ENCODE peak calls at places on chromosomes 3 and 15, in eight cellular contexts. F, J, Z, N, E, C, A and D are unnamed samples. For H3K4me1, the result is how much of the 10 kb centered on the place peaks cover.

GRCh38 chr3:189824629-189825312 is 193.6 kb downstream of the TP63 start:
- DNase-seq in Z (no peak), J (no peak), A (no peak), N (no peak), E (no peak), F (no peak), C (no peak), D (no peak)

GRCh38 chr3:183618542-183618941 is 16.9 kb upstream of the KLHL24 start:
- DNase-seq in E (no peak), F (no peak), J (no peak), C (no peak), Z (no peak), A (no peak), N (no peak), D (no peak)

GRCh38 chr15:40999190-40999589 is 45.9 kb downstream of the CHAC1 start:
- DNase-seq in C (no peak), E (no peak), N (no peak), F (no peak), J (no peak), A (no peak), Z (no peak), D (no peak)

GRCh38 chr3:169146112-169146665 is 517.3 kb downstream of the MECOM start:
- DNase-seq in F (no peak), A (peak), J (no peak), Z (peak), E (peak), C (no peak), N (no peak), D (peak)

GRCh38 chr15:38325290-38325990 is 72.8 kb downstream of the SPRED1 start:
- DNase-seq in N (no peak), F (no peak), C (no peak), J (no peak), Z (no peak), A (no peak), E (no peak), D (no peak)

GRCh38 chr3:146626384-146627122 is 21.4 kb upstream of the PLSCR5 start:
- DNase-seq in Z (no peak), N (no peak), F (no peak), C (no peak), E (no peak), J (no peak), A (no peak), D (no peak)

GRCh38 chr3:151305081-151305777 is 11.4 kb downstream of the GPR87 start:
- DNase-seq in F (no peak), C (no peak), A (peak), E (peak), Z (no peak), N (no peak), J (peak), D (peak)

GRCh38 chr15:66270932-66271331 is 17.4 kb upstream of the MEGF11 start:
- DNase-seq in A (no peak), F (no peak), J (no peak), Z (no peak), E (no peak), N (no peak), C (no peak), D (no peak)

GRCh38 chr15:29934251-29934650 is 112.0 kb upstream of the TJP1 start:
- DNase-seq in Z (no peak), N (no peak), J (no peak), E (no peak), C (no peak), A (no peak), F (no peak), D (no peak)

GRCh38 chr3:185934726-185935464 is 2.9 kb downstream of the TRA2B start:
- DNase-seq in A (no peak), N (no peak), J (no peak), C (no peak), Z (no peak), E (no peak), F (no peak), D (no peak)

GRCh38 chr3:121295453-121295852 is 250.3 kb downstream of the POLQ start:
- DNase-seq in C (no peak), N (no peak), Z (no peak), F (no peak), A (no peak), J (no peak), E (no peak), D (no peak)

GRCh38 chr3:152391671-152392070 is 122.9 kb downstream of the MBNL1 start:
- DNase-seq in J (no peak), F (no peak), E (no peak), Z (no peak), A (no peak), N (no peak), C (no peak), D (no peak)

GRCh38 chr3:172606021-172606420 is 82.8 kb upstream of the TNFSF10 start:
- DNase-seq in E (no peak), J (no peak), A (no peak), Z (no peak), C (no peak), F (no peak), N (no peak), D (no peak)

GRCh38 chr15:66072616-66073361 is 180.8 kb downstream of the MEGF11 start:
- DNase-seq in J (no peak), N (no peak), A (no peak), F (no peak), C (no peak), E (no peak), Z (no peak), D (no peak)

GRCh38 chr3:58037141-58037910 is 29.1 kb downstream of the FLNB start:
- DNase-seq in E (no peak), F (no peak), N (no peak), A (no peak), Z (no peak), J (no peak), C (no peak), D (no peak)
- H3K4me1 ChIP-seq in E (half or more), F (under half), N (half or more), A (under half), Z (under half), J (under half), C (under half), D (under half)

GRCh38 chr15:57375827-57376694 is at the start of gene CGNL1:
- DNase-seq in Z (peak), E (peak), N (no peak), J (peak), C (no peak), F (no peak), A (peak), D (peak)

GRCh38 chr15:57380854-57381253 is 4.5 kb downstream of the CGNL1 start:
- DNase-seq in C (no peak), Z (no peak), N (no peak), J (no peak), E (no peak), A (no peak), F (no peak), D (no peak)

GRCh38 chr15:57376695-57377477 is 581 bp downstream of the CGNL1 start:
- DNase-seq in Z (peak), E (peak), J (peak), N (no peak), A (peak), F (no peak), C (no peak), D (peak)

GRCh38 chr15:57379487-57379886 is 3.2 kb downstream of the CGNL1 start:
- DNase-seq in F (no peak), Z (no peak), E (no peak), N (no peak), J (no peak), A (no peak), C (no peak), D (no peak)

DNA sequence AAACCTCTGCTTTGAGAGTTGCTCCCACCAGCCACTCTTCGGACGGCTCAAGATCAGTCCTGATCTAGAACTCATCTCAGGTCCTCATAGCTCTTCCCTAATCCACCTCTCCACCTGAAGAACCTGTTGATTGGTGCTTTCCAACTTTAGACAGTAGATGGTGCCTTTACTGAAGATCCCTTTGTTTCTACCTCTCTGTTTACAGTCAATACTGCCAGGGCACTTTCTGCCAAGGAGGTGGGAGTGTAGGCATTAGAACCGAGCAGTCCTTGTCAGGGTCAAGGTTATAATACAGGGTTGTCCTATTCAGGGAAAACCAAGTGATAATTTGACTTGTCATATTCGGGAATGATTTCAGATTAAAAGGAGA is 1.2 kb downstream of the CGNL1 start:
- DNase-seq in N (no peak), E (no peak), Z (no peak), J (no peak), C (no peak), F (no peak), A (no peak), D (no peak)
- H3K4me3 ChIP-seq in N (peak), E (no peak), Z (no peak), J (peak), C (no peak), F (no peak), A (peak), D (peak)

DNA sequence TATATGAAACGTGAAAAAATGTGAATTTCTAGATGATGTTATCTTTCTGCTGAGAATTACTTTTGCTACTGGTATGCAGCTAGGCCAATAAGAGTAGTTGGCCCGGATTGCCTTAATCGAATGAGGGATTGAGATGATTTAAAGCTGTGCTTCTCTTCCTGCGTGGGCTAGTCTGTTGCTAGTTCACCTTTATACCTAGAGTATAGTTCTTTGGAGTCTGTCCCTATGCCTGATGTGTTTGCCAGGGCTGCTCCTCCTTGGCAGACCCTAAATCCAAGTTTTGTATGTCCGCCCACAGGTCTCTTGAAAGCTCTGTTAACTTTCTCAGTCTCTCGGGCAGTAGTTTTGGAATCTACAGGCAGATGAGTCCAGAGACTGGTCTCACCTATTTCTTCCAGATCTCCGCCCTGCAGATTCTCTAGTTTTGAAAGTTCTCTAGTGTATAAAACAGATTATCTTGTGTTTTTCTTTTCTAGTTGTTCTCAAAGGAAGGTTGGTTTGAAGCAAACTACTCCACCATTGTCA is 64.9 kb downstream of the MEF2A start:
- DNase-seq in J (no peak), E (no peak), C (no peak), N (no peak), A (no peak), F (no peak), Z (no peak), D (no peak)
- H3K4me1 ChIP-seq in J (under half), E (under half), C (under half), N (under half), A (under half), F (under half), Z (under half), D (half or more)

DNA sequence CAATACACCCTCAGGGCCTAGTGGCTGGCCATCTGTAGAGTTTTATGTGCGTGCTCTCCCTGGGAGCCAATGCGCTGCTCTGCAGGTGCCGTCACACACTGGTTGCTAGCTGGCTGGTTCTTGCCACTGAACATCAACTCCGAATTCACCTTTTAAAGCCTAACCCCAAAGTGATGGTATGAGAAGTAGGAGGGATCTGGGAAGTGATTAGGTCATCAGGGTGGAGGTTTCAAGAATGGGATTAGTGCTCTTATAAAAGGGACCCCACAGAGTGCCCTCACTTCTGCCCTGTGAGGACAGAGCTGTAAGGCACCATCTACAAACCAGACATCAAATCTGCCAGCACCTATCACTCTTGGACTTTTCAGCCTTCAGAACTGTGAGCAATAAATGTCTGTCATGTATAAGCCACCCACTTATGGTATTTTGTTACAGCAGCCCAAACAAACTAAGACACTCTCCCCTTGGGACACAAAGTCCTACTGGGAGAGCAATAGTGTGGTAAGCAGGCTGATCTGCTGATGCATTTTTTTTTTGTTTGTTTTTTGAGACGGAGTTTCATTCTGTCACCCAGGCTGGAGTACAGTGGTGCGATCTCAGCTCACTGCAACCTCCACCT is 20.3 kb downstream of the RGMA start:
- DNase-seq in Z (no peak), E (no peak), A (peak), J (no peak), N (no peak), C (no peak), F (no peak), D (no peak)
- H3K4me3 ChIP-seq in Z (peak), E (no peak), A (peak), J (no peak), N (no peak), C (peak), F (no peak), D (peak)

GRCh38 chr15:101242160-101242998 is 9.5 kb downstream of the CHSY1 start:
- DNase-seq in C (no peak), F (peak), Z (no peak), A (no peak), N (no peak), J (no peak), E (no peak), D (no peak)
- H3K4me1 ChIP-seq in C (under half), F (half or more), Z (under half), A (under half), N (half or more), J (under half), E (under half), D (half or more)

DNA sequence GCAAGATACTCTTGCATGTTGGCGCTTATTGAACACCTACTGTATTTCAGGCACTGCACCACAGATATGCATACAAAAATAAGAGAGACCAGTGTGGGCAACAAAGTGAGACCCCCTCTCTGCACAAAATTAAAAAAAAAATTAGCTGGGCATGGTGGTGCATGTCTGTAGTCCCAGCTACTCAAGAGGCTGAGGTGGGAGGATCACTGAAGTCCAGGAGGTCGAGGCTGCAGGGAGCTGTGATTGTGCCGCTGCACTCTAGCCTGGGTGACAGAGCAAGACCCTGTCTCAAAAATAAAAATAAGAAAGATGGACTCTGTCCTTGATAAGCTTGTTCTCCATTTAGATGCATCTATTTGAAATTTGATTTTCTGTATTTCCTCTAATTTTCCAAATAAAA is 20.8 kb downstream of the FEM1B start:
- DNase-seq in N (no peak), Z (no peak), A (no peak), F (no peak), J (no peak), C (no peak), E (no peak), D (no peak)
- H3K4me3 ChIP-seq in N (no peak), Z (no peak), A (no peak), F (peak), J (no peak), C (no peak), E (no peak), D (no peak)

DNA sequence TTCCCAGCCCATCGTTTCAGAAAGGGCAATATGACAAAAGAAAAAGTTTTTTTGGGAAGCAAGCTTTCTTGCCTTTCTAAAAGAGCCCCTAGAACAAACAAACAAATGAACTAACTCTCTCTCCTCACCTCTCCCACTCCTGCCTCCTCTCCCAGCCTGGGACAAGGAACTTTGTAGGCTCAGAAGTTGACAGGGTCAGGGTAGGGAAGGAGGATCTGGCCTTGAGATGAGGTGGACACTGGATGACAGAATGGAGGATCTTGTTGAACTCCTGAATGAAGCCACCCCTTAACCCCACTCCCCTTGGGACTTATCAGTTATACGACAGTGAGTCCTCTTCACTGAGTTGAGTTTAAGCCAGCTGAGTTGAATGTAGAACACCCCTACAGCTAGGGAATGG is 1.6 kb upstream of the ITGA11 start:
- DNase-seq in E (peak), N (no peak), J (no peak), A (no peak), F (no peak), C (no peak), Z (no peak), D (no peak)
- H3K4me1 ChIP-seq in E (under half), N (under half), J (under half), A (under half), F (under half), C (under half), Z (under half), D (under half)